ENCODE peak calls at places on chromosome 14, in four cellular contexts. Y is SK-N-DZ, C is amniotic epithelial cell, H is mesenchymal stem cell. F is an unnamed sample.

GRCh38 chr14:92470215-92470614 is 43.4 kb upstream of the RIN3 start:
- DNase-seq in H (no peak), C (peak), Y (no peak), F (no peak)

GRCh38 chr14:105885561-105886320 is 359.4 kb downstream of the TMEM121 start:
- DNase-seq in H (no peak), Y (no peak), C (no peak), F (no peak)

GRCh38 chr14:54252072-54252730 is 144.6 kb upstream of the CDKN3 start:
- DNase-seq in C (peak), Y (no peak), H (peak), F (no peak)

GRCh38 chr14:75013290-75013689 is 10.6 kb downstream of the EIF2B2 start:
- DNase-seq in Y (no peak), C (no peak), H (no peak), F (no peak)

GRCh38 chr14:51963164-51963733 is 26.1 kb upstream of the RTRAF start:
- DNase-seq in H (peak), C (peak), Y (no peak), F (peak)

GRCh38 chr14:68574906-68575305 is 218.0 kb downstream of the ZFP36L1 start:
- DNase-seq in C (peak), H (peak), Y (no peak), F (peak)

GRCh38 chr14:39734306-39734705 is 302.1 kb upstream of the FBXO33 start:
- DNase-seq in Y (no peak), H (no peak), C (no peak), F (no peak)

GRCh38 chr14:38367922-38368321 is 112.0 kb upstream of the CLEC14A start:
- DNase-seq in H (no peak), C (no peak), Y (no peak), F (no peak)

GRCh38 chr14:104599446-104599845 is 5.1 kb downstream of the TMEM179 start:
- DNase-seq in H (no peak), Y (no peak), C (no peak), F (no peak)

GRCh38 chr14:73661872-73662271 is 17.1 kb downstream of the DNAL1 start:
- DNase-seq in H (no peak), Y (no peak), C (peak), F (peak)

GRCh38 chr14:74712499-74713394 is at the start of the genes AREL1 and FCF1:
- DNase-seq in Y (peak), C (peak), H (peak), F (peak)

GRCh38 chr14:68943107-68943506 is 36.0 kb downstream of the ACTN1 start:
- DNase-seq in C (no peak), H (no peak), Y (no peak), F (no peak)

GRCh38 chr14:74975059-74975810 is 19.8 kb upstream of the PGF start:
- DNase-seq in C (no peak), Y (no peak), H (no peak), F (no peak)